ENCODE peak calls at places on chromosomes 6 and 20, in six cellular contexts. V, C, G, I, O and Q are unnamed samples.

GRCh38 chr6:111982681-111983080 is 71.2 kb upstream of the CCN6 start:
- DNase-seq in V (no peak), C (no peak), G (no peak), I (no peak), O (no peak), Q (no peak)

GRCh38 chr6:15754035-15754705 is 91.3 kb upstream of the DTNBP1 start:
- DNase-seq in V (peak), C (no peak), G (peak), I (peak), O (no peak), Q (no peak)

GRCh38 chr6:158072083-158072721 is 90.5 kb downstream of the SYNJ2 start:
- DNase-seq in V (peak), C (peak), G (peak), I (peak), O (no peak), Q (peak)

GRCh38 chr6:111813247-111814162 is 59.7 kb downstream of the FYN start:
- DNase-seq in V (no peak), C (no peak), G (peak), I (peak), O (no peak), Q (no peak)

GRCh38 chr6:98924647-98925046 is 23.1 kb downstream of the FBXL4 start:
- DNase-seq in V (no peak), C (no peak), G (no peak), I (no peak), O (no peak), Q (no peak)

GRCh38 chr6:89024456-89024855 is 56.1 kb upstream of the PNRC1 start:
- DNase-seq in V (no peak), C (no peak), G (no peak), I (no peak), O (no peak), Q (no peak)

GRCh38 chr6:79375635-79376425 is 141.3 kb upstream of the HMGN3 start:
- DNase-seq in V (no peak), C (no peak), G (no peak), I (no peak), O (no peak), Q (no peak)

GRCh38 chr6:33787336-33787953 is 1.5 kb downstream of the LEMD2 start:
- DNase-seq in V (peak), C (no peak), G (peak), I (peak), O (no peak), Q (no peak)

GRCh38 chr6:134117409-134117808 is 65.0 kb upstream of the SLC2A12 start:
- DNase-seq in V (no peak), C (no peak), G (peak), I (peak), O (no peak), Q (no peak)

GRCh38 chr20:4022386-4023350 is 7.3 kb upstream of the RNF24 start:
- DNase-seq in V (peak), C (no peak), G (peak), I (no peak), O (no peak), Q (no peak)

GRCh38 chr20:49758781-49759180 is 45.1 kb upstream of the B4GALT5 start:
- DNase-seq in V (peak), C (no peak), G (no peak), I (no peak), O (no peak), Q (peak)

GRCh38 chr6:151087861-151088598 is 151.7 kb upstream of the AKAP12 start:
- DNase-seq in V (peak), C (no peak), G (peak), I (peak), O (no peak), Q (no peak)

GRCh38 chr6:57190140-57190539 is 18.0 kb downstream of the BAG2 start:
- DNase-seq in V (no peak), C (peak), G (peak), I (peak), O (no peak), Q (no peak)

GRCh38 chr20:20084296-20084752 is 32.0 kb downstream of the CFAP61 start:
- DNase-seq in V (no peak), C (no peak), G (peak), I (no peak), O (no peak), Q (no peak)

GRCh38 chr6:73491371-73491770 is 29.5 kb downstream of the EEF1A1 start:
- DNase-seq in V (no peak), C (no peak), G (peak), I (peak), O (no peak), Q (no peak)

GRCh38 chr6:130365166-130366010 is 429 bp upstream of the TMEM200A start:
- DNase-seq in V (peak), C (no peak), G (peak), I (peak), O (peak), Q (peak)

GRCh38 chr20:53920647-53921245 is 149.6 kb downstream of the BCAS1 start:
- DNase-seq in V (peak), C (no peak), G (no peak), I (no peak), O (no peak), Q (no peak)

GRCh38 chr6:18389479-18389878 is 2.3 kb downstream of the RNF144B start:
- DNase-seq in V (no peak), C (no peak), G (peak), I (peak), O (no peak), Q (no peak)

GRCh38 chr6:151773382-151773781 is 34.1 kb upstream of the ESR1 start:
- DNase-seq in V (peak), C (no peak), G (no peak), I (no peak), O (no peak), Q (no peak)

GRCh38 chr6:27251672-27252251 is 4.3 kb downstream of the PRSS16 start:
- DNase-seq in V (peak), C (peak), G (peak), I (peak), O (peak), Q (peak)

GRCh38 chr6:49462599-49462926 is 490 bp downstream of the MMUT start:
- DNase-seq in V (no peak), C (peak), G (peak), I (peak), O (no peak), Q (no peak)

GRCh38 chr6:6891074-6891754 is 216.5 kb upstream of the RREB1 start:
- DNase-seq in V (peak), C (no peak), G (no peak), I (no peak), O (no peak), Q (no peak)

GRCh38 chr6:56862415-56863175 is 92.3 kb upstream of the BEND6 start:
- DNase-seq in V (no peak), C (no peak), G (peak), I (peak), O (no peak), Q (no peak)

GRCh38 chr6:118665011-118665410 is 13.6 kb upstream of the CEP85L start:
- DNase-seq in V (no peak), C (no peak), G (no peak), I (no peak), O (no peak), Q (no peak)

GRCh38 chr6:44178424-44179071 is 19.9 kb downstream of the CAPN11 start:
- DNase-seq in V (no peak), C (no peak), G (no peak), I (no peak), O (no peak), Q (no peak)

GRCh38 chr6:149856256-149856994 is 7.7 kb downstream of the LRP11 start:
- DNase-seq in V (no peak), C (no peak), G (peak), I (no peak), O (no peak), Q (no peak)

GRCh38 chr6:1322725-1323219 is 10.9 kb downstream of the FOXQ1 start:
- DNase-seq in V (no peak), C (no peak), G (peak), I (peak), O (no peak), Q (no peak)

GRCh38 chr6:54971825-54972224 is 125.3 kb downstream of the FAM83B start:
- DNase-seq in V (no peak), C (no peak), G (no peak), I (no peak), O (peak), Q (no peak)

GRCh38 chr6:30942338-30943060 is 1.7 kb downstream of the MUCL3 start:
- DNase-seq in V (peak), C (no peak), G (peak), I (peak), O (peak), Q (peak)

GRCh38 chr6:15392182-15392581 is 146.3 kb downstream of the JARID2 start:
- DNase-seq in V (no peak), C (no peak), G (no peak), I (no peak), O (no peak), Q (no peak)

GRCh38 chr6:168636147-168636982 is 195.4 kb downstream of the SMOC2 start:
- DNase-seq in V (peak), C (no peak), G (no peak), I (no peak), O (no peak), Q (no peak)

GRCh38 chr20:57701651-57702050 is 8.2 kb downstream of the PMEPA1 start:
- DNase-seq in V (no peak), C (no peak), G (no peak), I (no peak), O (no peak), Q (no peak)

GRCh38 chr20:3565851-3566250 is 95.0 kb downstream of the ATRN start:
- DNase-seq in V (no peak), C (no peak), G (no peak), I (no peak), O (no peak), Q (peak)

GRCh38 chr6:160102956-160103824 is 18.4 kb upstream of the SLC22A1 start:
- DNase-seq in V (peak), C (peak), G (peak), I (peak), O (peak), Q (peak)

GRCh38 chr20:50721881-50722281 is 9.5 kb upstream of the PARD6B start:
- DNase-seq in V (peak), C (no peak), G (peak), I (no peak), O (no peak), Q (no peak)

GRCh38 chr6:107354470-107354869 is 104.9 kb downstream of the PDSS2 start:
- DNase-seq in V (no peak), C (no peak), G (no peak), I (no peak), O (no peak), Q (no peak)
- H3K9ac ChIP-seq in V (no peak), C (no peak), G (no peak), I (no peak), O (no peak), Q (no peak)

GRCh38 chr20:17971571-17972013 is 2.8 kb downstream of the MGME1 start:
- DNase-seq in V (peak), C (peak), G (peak), I (peak), O (no peak), Q (no peak)
- H3K9ac ChIP-seq in V (peak), C (peak), G (peak), I (no peak), O (no peak), Q (peak)

GRCh38 chr20:10379761-10380160 is 54.3 kb downstream of the MKKS start:
- DNase-seq in V (no peak), C (no peak), G (no peak), I (no peak), O (no peak), Q (no peak)

GRCh38 chr20:10385850-10386544 is 48.0 kb downstream of the MKKS start:
- DNase-seq in V (no peak), C (no peak), G (no peak), I (no peak), O (no peak), Q (no peak)

GRCh38 chr20:10376271-10377075 is 57.5 kb downstream of the MKKS start:
- DNase-seq in V (no peak), C (no peak), G (peak), I (peak), O (no peak), Q (peak)

GRCh38 chr20:10381477-10381876 is 52.5 kb downstream of the MKKS start:
- DNase-seq in V (no peak), C (peak), G (no peak), I (peak), O (no peak), Q (no peak)
- H3K9ac ChIP-seq in V (no peak), C (no peak), G (no peak), I (no peak), O (no peak), Q (no peak)

GRCh38 chr6:70327036-70327435 is 24.2 kb upstream of the COL9A1 start:
- DNase-seq in V (no peak), C (no peak), G (no peak), I (no peak), O (no peak), Q (no peak)
- H3K9ac ChIP-seq in V (no peak), C (no peak), G (no peak), I (no peak), O (no peak), Q (no peak)